ENCODE peak calls at places on chromosomes 5 and 9, in ten cellular contexts. L is HL-60; Z is endodermal cell; Q is ovary; G is HTR-8/SVneo; E is NCI-H1105; B is activated naive CD4-positive, alpha-beta T cell; T is upper lobe of left lung; A is iris pigment epithelial cell; R is GM23338. I is an unnamed sample.

GRCh38 chr5:3330442-3330841 is 265.2 kb upstream of the IRX1 start:
- DNase-seq in T (no peak), B (no peak), E (no peak), L (no peak), Q (no peak), G (no peak), Z (no peak), R (no peak), A (no peak), I (no peak)

GRCh38 chr9:128091144-128091543 is 23.1 kb downstream of the SLC25A25 start:
- DNase-seq in Z (peak), T (no peak), R (peak), E (no peak), Q (peak), G (no peak), L (no peak), B (no peak), A (peak), I (no peak)

GRCh38 chr5:151896041-151896691 is 28.5 kb downstream of the GLRA1 start:
- DNase-seq in L (no peak), Z (peak), Q (no peak), E (no peak), T (no peak), B (no peak), G (peak), A (peak), R (peak), I (no peak)

GRCh38 chr9:99140685-99141314 is 35.9 kb downstream of the TGFBR1 start:
- DNase-seq in E (no peak), R (peak), Q (peak), T (peak), G (peak), B (no peak), Z (peak), L (peak), A (peak), I (no peak)

GRCh38 chr5:150085191-150085912 is 1.0 kb downstream of the CSF1R start:
- DNase-seq in G (no peak), B (no peak), Q (no peak), Z (no peak), A (no peak), E (no peak), L (no peak), R (no peak), T (no peak), I (no peak)

GRCh38 chr9:69346596-69347390 is 21.8 kb downstream of the ENTREP1 start:
- DNase-seq in E (no peak), Q (no peak), R (no peak), T (no peak), G (no peak), B (no peak), Z (no peak), L (no peak), A (no peak), I (no peak)

GRCh38 chr5:115352571-115352970 is 56.1 kb upstream of the CCDC112 start:
- DNase-seq in G (no peak), Z (no peak), L (no peak), T (no peak), B (no peak), Q (no peak), A (no peak), E (no peak), R (no peak), I (no peak)

GRCh38 chr5:75051217-75051751 is 1.1 kb downstream of the GCNT4 start:
- DNase-seq in L (no peak), G (no peak), T (no peak), Z (peak), A (no peak), R (peak), B (no peak), E (no peak), Q (no peak), I (no peak)

GRCh38 chr9:93064392-93065124 is 6.1 kb downstream of the SUSD3 start:
- DNase-seq in Q (no peak), E (no peak), Z (peak), T (peak), A (peak), L (peak), G (no peak), R (no peak), B (peak), I (no peak)

I was measured in NCI-H1048.